ENCODE peak calls at places on chromosomes 1 and 21, in four cellular contexts. W is adrenal gland, X is ovary, L is HCT116. F is an unnamed sample.

GRCh38 chr1:200912737-200913407 is 18.2 kb downstream of the INAVA start:
- DNase-seq in W (no peak), X (no peak), L (no peak), F (no peak)

GRCh38 chr1:102799496-102799895 is 308.8 kb downstream of the COL11A1 start:
- DNase-seq in W (no peak), X (no peak), L (no peak), F (no peak)

GRCh38 chr1:182690886-182691443 is 6.6 kb upstream of the RGS8 start:
- DNase-seq in W (no peak), X (no peak), L (no peak), F (no peak)

GRCh38 chr1:181099152-181100014 is 10.9 kb downstream of the IER5 start:
- DNase-seq in W (no peak), X (no peak), L (no peak), F (no peak)

GRCh38 chr1:245537992-245538391 is 383.2 kb downstream of the KIF26B start:
- DNase-seq in W (no peak), X (no peak), L (no peak), F (no peak)

GRCh38 chr1:110607663-110608230 is 1.6 kb upstream of the KCNA2 start:
- DNase-seq in W (no peak), X (no peak), L (no peak), F (no peak)

GRCh38 chr1:14182801-14183200 is 415.7 kb upstream of the KAZN start:
- DNase-seq in W (no peak), X (no peak), L (no peak), F (peak; percentile 1)

GRCh38 chr1:107141491-107142369 is 891 bp downstream of the NTNG1 start:
- DNase-seq in W (no peak), X (no peak), L (peak; percentile 16), F (peak; percentile 18)

GRCh38 chr1:217088521-217089221 is 365.4 kb upstream of the ESRRG start:
- DNase-seq in W (no peak), X (no peak), L (no peak), F (no peak)

GRCh38 chr1:147800852-147801251 is 40.5 kb upstream of the GJA5 start:
- DNase-seq in W (no peak), X (no peak), L (no peak), F (no peak)

GRCh38 chr21:23951251-23951650 is 1656.0 kb downstream of the MRPL39 start:
- DNase-seq in W (no peak), X (no peak), L (no peak), F (no peak)

GRCh38 chr1:167776151-167776550 is 54.4 kb downstream of the MPZL1 start:
- DNase-seq in W (no peak), X (no peak), L (no peak), F (no peak)

GRCh38 chr1:226646026-226646869 is 92.8 kb downstream of the ITPKB start:
- DNase-seq in W (no peak), X (no peak), L (no peak), F (no peak)

GRCh38 chr21:45576838-45577737 is 34.8 kb upstream of the SLC19A1 start:
- DNase-seq in W (no peak), X (no peak), L (no peak), F (no peak)

GRCh38 chr21:40143822-40144525 is 276.7 kb downstream of the PCP4 start:
- DNase-seq in W (peak; percentile 59), X (no peak), L (peak; percentile 6), F (peak; percentile 35)

GRCh38 chr1:67651031-67651430 is 34.0 kb upstream of the GADD45A start:
- DNase-seq in W (no peak), X (no peak), L (no peak), F (no peak)
- TF ChIP-seq POLR2A in W (no peak), X (no peak), L (no peak), F (no peak)

GRCh38 chr1:19882111-19883071 is at the start of gene OTUD3:
- DNase-seq in W (peak; percentile 97), X (peak; percentile 94), L (peak; percentile 96), F (peak; percentile 98)
- TF ChIP-seq POLR2A in W (peak; percentile 91), X (peak; percentile 90), L (peak; percentile 82), F (peak; percentile 87)

GRCh38 chr1:43980255-43981134 is 1.5 kb downstream of the B4GALT2 start:
- DNase-seq in W (no peak), X (no peak), L (no peak), F (no peak)
- TF ChIP-seq POLR2A in W (no peak), X (no peak), L (no peak), F (no peak)

DNA sequence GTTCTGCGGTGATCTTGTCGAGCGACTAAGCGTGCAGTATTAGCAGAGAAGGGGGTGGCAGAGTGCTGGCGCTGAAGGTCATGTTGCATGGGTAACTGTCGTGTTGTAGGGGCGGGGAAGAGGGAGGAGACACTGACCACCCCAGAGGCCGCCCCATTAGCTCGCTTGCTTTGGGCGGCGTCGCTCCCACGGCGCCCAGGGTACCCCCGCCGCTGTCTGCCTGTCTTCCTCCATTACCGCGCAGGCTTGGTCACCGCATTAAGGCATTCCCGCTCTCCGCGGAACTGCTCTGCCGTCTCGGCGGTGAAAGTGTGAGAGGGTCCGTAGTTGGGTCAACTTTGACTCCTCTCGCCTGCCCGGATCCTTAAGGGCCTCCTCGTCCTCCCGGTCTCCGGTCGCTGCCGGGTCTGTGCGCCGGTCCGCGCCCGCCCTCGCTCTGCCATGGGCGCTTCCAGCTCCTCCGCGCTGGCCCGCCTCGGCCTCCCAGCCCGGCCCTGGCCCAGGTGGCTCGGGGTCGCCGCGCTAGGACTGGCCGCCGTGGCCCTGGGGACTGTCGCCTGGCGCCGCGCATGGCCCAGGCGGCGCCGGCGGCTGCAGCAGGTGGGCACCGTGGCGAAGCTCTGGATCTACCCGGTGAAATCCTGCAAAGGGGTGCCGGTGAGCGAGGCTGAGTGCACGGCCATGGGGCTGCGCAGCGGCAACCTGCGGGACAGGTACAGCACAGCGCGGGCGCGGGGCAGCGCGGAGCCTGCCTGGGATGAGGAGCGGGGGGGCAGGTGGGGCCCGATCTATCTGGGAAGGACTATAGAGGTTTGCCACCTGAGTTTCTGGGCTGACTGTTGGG is at the start of gene MTARC2:
- DNase-seq in W (peak; percentile 91), X (peak; percentile 67), L (peak; percentile 66), F (peak; percentile 47)
- TF ChIP-seq POLR2A in W (peak; percentile 92), X (peak; percentile 57), L (peak; percentile 91), F (no peak)

GRCh38 chr1:58006421-58007032 is 540.0 kb downstream of the OMA1 start:
- DNase-seq in W (no peak), X (no peak), L (no peak), F (no peak)
- TF ChIP-seq POLR2A in W (no peak), X (no peak), L (no peak), F (no peak)

GRCh38 chr1:186375152-186375928 is at the start of the genes ODR4 and TPR:
- DNase-seq in W (peak; percentile 98), X (peak; percentile 96), L (peak; percentile 100), F (peak; percentile 100)
- TF ChIP-seq POLR2A in W (peak; percentile 93), X (peak; percentile 48), L (peak; percentile 58), F (peak; percentile 77)

GRCh38 chr1:193058529-193059281 is 455 bp downstream of the UCHL5 start:
- DNase-seq in W (peak; percentile 36), X (no peak), L (no peak), F (peak; percentile 78)

GRCh38 chr1:193060938-193061337 is 1.5 kb downstream of the RO60 start:
- DNase-seq in W (peak; percentile 24), X (no peak), L (no peak), F (peak; percentile 68)

GRCh38 chr1:193054169-193054675 is 4.9 kb downstream of the UCHL5 start:
- DNase-seq in W (no peak), X (no peak), L (no peak), F (no peak)

GRCh38 chr1:193062698-193063463 is 3.5 kb downstream of the RO60 start:
- DNase-seq in W (no peak), X (no peak), L (no peak), F (no peak)

DNA sequence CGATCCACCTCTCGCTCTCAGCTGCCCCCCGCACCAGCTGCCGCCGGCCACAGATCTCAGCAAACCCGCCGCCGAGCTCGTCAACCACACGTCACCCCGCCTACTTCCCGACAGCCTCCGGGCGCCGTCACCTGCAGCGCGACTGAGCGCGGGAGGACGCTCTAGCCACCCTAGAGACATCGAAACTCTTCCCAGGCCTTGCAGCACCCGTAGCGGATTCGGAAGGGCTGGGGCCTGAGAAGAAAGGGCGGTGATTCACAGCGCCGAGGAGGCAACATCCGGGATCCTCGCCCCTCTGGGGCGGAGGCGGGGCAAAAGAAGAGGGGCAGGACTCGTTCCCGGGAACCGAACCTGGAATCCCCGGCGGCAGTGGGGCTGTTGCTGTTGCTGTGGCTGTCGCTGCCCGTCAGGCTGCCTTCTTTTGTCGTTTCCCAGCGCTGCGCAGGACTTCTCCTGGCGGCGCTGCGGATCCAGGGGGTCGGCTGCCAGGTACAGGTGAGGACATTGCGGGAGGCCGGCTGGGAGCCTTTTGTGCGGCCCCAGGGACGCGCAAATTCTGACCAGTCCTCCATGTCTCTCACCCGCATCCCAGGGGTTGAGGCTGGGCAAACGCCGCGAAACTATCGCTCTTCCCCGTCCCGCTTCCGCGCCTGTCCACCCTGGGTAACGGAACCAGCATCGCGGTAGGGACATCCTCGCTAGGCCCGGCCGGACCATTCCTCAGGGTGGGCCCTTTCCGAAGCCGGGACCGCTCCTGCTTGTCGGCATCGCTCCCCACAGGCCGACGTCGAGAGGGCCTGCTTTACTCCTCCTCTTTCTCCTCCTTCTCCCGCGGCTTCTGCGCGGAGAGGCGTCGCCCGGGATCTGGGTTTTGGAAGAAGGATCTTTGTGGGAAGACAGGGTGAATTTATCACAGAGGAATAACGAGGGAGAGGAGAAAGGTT is at the start of the genes RO60 and UCHL5:
- DNase-seq in W (peak; percentile 98), X (peak; percentile 96), L (peak; percentile 99), F (peak; percentile 98)
- TF ChIP-seq POLR2A in W (peak; percentile 88), X (peak; percentile 81), L (peak; percentile 94), F (peak; percentile 98)

GRCh38 chr1:117929340-117930172 is at the start of the genes GDAP2 and WDR3:
- DNase-seq in W (peak; percentile 99), X (peak; percentile 94), L (peak; percentile 92), F (peak; percentile 97)
- TF ChIP-seq POLR2A in W (peak; percentile 77), X (no peak), L (peak; percentile 88), F (peak; percentile 74)

DNA sequence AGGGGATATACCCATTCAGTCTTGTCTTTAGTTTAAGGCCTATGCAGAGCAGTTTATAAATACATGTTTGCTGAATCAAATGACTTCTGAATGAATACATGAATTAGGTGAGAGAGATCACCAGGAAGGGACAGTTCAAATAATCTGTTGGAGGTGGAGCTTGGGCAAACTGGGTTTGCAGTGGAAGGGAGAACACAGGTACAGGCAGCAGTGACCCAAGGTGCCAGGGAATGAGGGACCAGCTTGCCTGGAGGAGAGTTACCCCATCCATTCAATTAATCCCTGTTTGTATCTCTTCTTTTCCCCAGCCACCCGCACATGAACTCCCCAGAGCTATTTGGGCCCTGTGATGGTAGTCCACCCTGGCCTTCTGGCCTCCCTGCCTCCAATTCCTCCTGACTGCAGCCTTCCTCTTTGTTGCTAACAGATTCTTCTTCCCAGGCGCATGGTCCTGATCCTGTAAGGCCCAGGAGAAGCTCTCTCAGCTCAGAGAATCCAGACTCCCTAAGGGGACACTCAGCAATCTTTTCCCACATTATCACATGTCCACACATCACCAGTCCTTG is 1.8 kb downstream of the CD58 start:
- DNase-seq in W (no peak), X (no peak), L (no peak), F (peak; percentile 20)
- TF ChIP-seq POLR2A in W (no peak), X (no peak), L (no peak), F (no peak)